ENCODE peak calls at places on chromosomes 7 and 10, in seven cellular contexts. F is T-helper 1 cell; P is CD4-positive, alpha-beta memory T cell; I is A172; W is Calu3; A is T-helper 2 cell treated with Interferon-gamma antibody and Interleukin-4, amounts not matched to agents 5 μg/mL and 100 μg/mL, for 36 hours; V is neural crest cell. Y is an unnamed sample.

GRCh38 chr10:10520391-10521385 is 497.0 kb upstream of the CELF2 start:
- DNase-seq in F (no peak), P (no peak), I (no peak), W (no peak), A (no peak), V (no peak), Y (no peak)

GRCh38 chr7:2478800-2479199 is 2.6 kb upstream of the GRIFIN start:
- DNase-seq in F (no peak), P (no peak), I (peak; percentile 70), W (no peak), A (no peak), V (no peak), Y (no peak)

GRCh38 chr7:120714945-120715344 is 143.0 kb downstream of the TSPAN12 start:
- DNase-seq in F (no peak), P (no peak), I (peak; percentile 38), W (no peak), A (no peak), V (no peak), Y (no peak)

GRCh38 chr10:123154943-123155505 is 822 bp downstream of the BUB3 start:
- DNase-seq in F (no peak), P (peak; percentile 10), I (peak; percentile 21), W (peak; percentile 23), A (no peak), V (no peak), Y (no peak)

GRCh38 chr7:33750177-33750576 is 155.2 kb upstream of the BMPER start:
- DNase-seq in F (no peak), P (no peak), I (no peak), W (no peak), A (no peak), V (no peak), Y (no peak)

GRCh38 chr7:26688388-26688787 is 176.0 kb downstream of the SKAP2 start:
- DNase-seq in F (no peak), P (no peak), I (no peak), W (no peak), A (no peak), V (no peak), Y (no peak)

GRCh38 chr10:128156999-128157755 is 31.0 kb upstream of the MKI67 start:
- DNase-seq in F (no peak), P (no peak), I (no peak), W (peak; percentile 39), A (no peak), V (no peak), Y (no peak)

GRCh38 chr7:32143271-32143670 is 73.1 kb upstream of the PDE1C start:
- DNase-seq in F (no peak), P (no peak), I (peak; percentile 72), W (no peak), A (no peak), V (no peak), Y (no peak)

GRCh38 chr10:121152935-121153334 is 301.8 kb downstream of the WDR11 start:
- DNase-seq in F (no peak), P (no peak), I (no peak), W (no peak), A (no peak), V (no peak), Y (no peak)

GRCh38 chr10:95792874-95793285 is 36.9 kb downstream of the ENTPD1 start:
- DNase-seq in F (no peak), P (no peak), I (no peak), W (no peak), A (no peak), V (no peak), Y (peak; percentile 19)

GRCh38 chr10:11023009-11023408 is 5.3 kb downstream of the CELF2 start:
- DNase-seq in F (peak; percentile 42), P (no peak), I (no peak), W (no peak), A (no peak), V (no peak), Y (no peak)

GRCh38 chr7:31421607-31422006 is 81.1 kb upstream of the NEUROD6 start:
- DNase-seq in F (no peak), P (no peak), I (no peak), W (no peak), A (no peak), V (no peak), Y (no peak)

GRCh38 chr10:80050752-80051151 is 27.7 kb upstream of the TMEM254 start:
- DNase-seq in F (no peak), P (no peak), I (no peak), W (no peak), A (no peak), V (no peak), Y (no peak)

GRCh38 chr7:73721237-73721848 is 1.9 kb upstream of the STX1A start:
- DNase-seq in F (no peak), P (no peak), I (peak; percentile 87), W (no peak), A (no peak), V (no peak), Y (no peak)

GRCh38 chr7:140726304-140726703 is 29.8 kb downstream of the NDUFB2 start:
- DNase-seq in F (no peak), P (no peak), I (no peak), W (no peak), A (no peak), V (no peak), Y (peak; percentile 24)

GRCh38 chr10:115710136-115710535 is 562.9 kb downstream of the GFRA1 start:
- DNase-seq in F (no peak), P (no peak), I (no peak), W (no peak), A (no peak), V (no peak), Y (no peak)

GRCh38 chr10:76403876-76404275 is 972.5 kb downstream of the LRMDA start:
- DNase-seq in F (no peak), P (no peak), I (no peak), W (no peak), A (no peak), V (no peak), Y (peak; percentile 21)

GRCh38 chr10:44513592-44513991 is 128.7 kb upstream of the CXCL12 start:
- DNase-seq in F (no peak), P (no peak), I (no peak), W (no peak), A (no peak), V (no peak), Y (no peak)